ENCODE peak calls at places on chromosomes 2 and 18, in ten cellular contexts. N is Caco-2, S is fibroblast of lung, E is BE2C, F is cardiac muscle cell, G is right lobe of liver, Q is body of pancreas, X is tibial nerve, Z is stomach, B is HFFc6. L is an unnamed sample.

GRCh38 chr2:11865378-11865777 is 118.9 kb downstream of the LPIN1 start:
- DNase-seq in F (no peak), G (no peak), S (no peak), Z (no peak), N (no peak), B (no peak), E (no peak), Q (no peak), X (no peak), L (no peak)

GRCh38 chr18:22221350-22221749 is 52.0 kb downstream of the GATA6 start:
- DNase-seq in X (no peak), Z (no peak), E (no peak), F (no peak), G (no peak), S (no peak), B (no peak), Q (no peak), N (no peak), L (no peak)

GRCh38 chr2:58767833-58768726 is 527.0 kb upstream of the FANCL start:
- DNase-seq in Z (no peak), X (no peak), F (no peak), Q (no peak), E (no peak), G (no peak), N (no peak), B (no peak), S (no peak), L (no peak)

GRCh38 chr18:70044626-70045025 is 97.0 kb upstream of the CD226 start:
- DNase-seq in F (no peak), B (peak), Q (no peak), S (peak), G (no peak), N (no peak), X (no peak), Z (no peak), E (no peak), L (no peak)

GRCh38 chr2:157822993-157823392 is 53.1 kb downstream of the ACVR1 start:
- DNase-seq in Q (no peak), E (no peak), Z (no peak), X (no peak), N (no peak), S (peak), G (no peak), B (no peak), F (no peak), L (no peak)

GRCh38 chr2:158539176-158539895 is 82.6 kb downstream of the PKP4 start:
- DNase-seq in Q (peak), X (no peak), B (peak), F (no peak), E (no peak), N (no peak), G (no peak), Z (no peak), S (peak), L (no peak)

GRCh38 chr18:75123113-75123512 is 85.8 kb downstream of the PTGR3 start:
- DNase-seq in F (no peak), G (no peak), Q (peak), E (no peak), X (no peak), N (no peak), S (no peak), Z (no peak), B (no peak), L (no peak)

GRCh38 chr2:239293450-239294430 is 107.1 kb downstream of the HDAC4 start:
- DNase-seq in N (no peak), E (no peak), G (peak), Q (no peak), Z (no peak), S (no peak), X (peak), B (no peak), F (no peak), L (no peak)

GRCh38 chr18:50192903-50193795 is 1.8 kb downstream of the MYO5B start:
- DNase-seq in X (no peak), N (no peak), Q (peak), Z (peak), E (no peak), S (no peak), F (peak), B (no peak), G (no peak), L (no peak)

GRCh38 chr18:3703732-3704176 is 253.8 kb downstream of the TGIF1 start:
- DNase-seq in Q (peak), Z (peak), X (peak), G (peak), F (peak), N (peak), S (peak), E (peak), B (peak), L (peak)

GRCh38 chr18:68803371-68803770 is 5.5 kb downstream of the CCDC102B start:
- DNase-seq in E (no peak), G (no peak), S (peak), B (peak), Z (peak), X (peak), Q (peak), N (no peak), F (no peak), L (no peak)

GRCh38 chr18:3411327-3411726 is 38.6 kb upstream of the TGIF1 start:
- DNase-seq in Z (no peak), G (no peak), E (no peak), S (no peak), N (no peak), B (no peak), F (no peak), Q (no peak), X (no peak), L (no peak)

GRCh38 chr18:12628706-12629702 is 28.9 kb downstream of the SPIRE1 start:
- DNase-seq in S (peak), Q (no peak), B (peak), Z (no peak), F (no peak), X (no peak), G (no peak), E (no peak), N (no peak), L (no peak)

GRCh38 chr2:7530001-7530400 is 612.8 kb downstream of the RNF144A start:
- DNase-seq in E (no peak), F (no peak), G (no peak), N (no peak), Q (no peak), X (no peak), B (no peak), S (no peak), Z (no peak), L (no peak)

GRCh38 chr18:26656401-26656943 is 108.1 kb upstream of the KCTD1 start:
- DNase-seq in N (no peak), Z (no peak), G (no peak), B (no peak), E (no peak), S (no peak), F (peak), Q (no peak), X (no peak), L (no peak)

GRCh38 chr2:205129531-205129930 is 552.8 kb upstream of the NRP2 start:
- DNase-seq in Z (no peak), F (no peak), B (no peak), S (no peak), Q (no peak), X (no peak), N (no peak), G (no peak), E (no peak), L (no peak)

GRCh38 chr2:205133544-205133943 is 548.8 kb upstream of the NRP2 start:
- DNase-seq in S (peak), Z (no peak), Q (peak), X (peak), B (no peak), E (peak), N (no peak), G (no peak), F (no peak), L (no peak)

DNA sequence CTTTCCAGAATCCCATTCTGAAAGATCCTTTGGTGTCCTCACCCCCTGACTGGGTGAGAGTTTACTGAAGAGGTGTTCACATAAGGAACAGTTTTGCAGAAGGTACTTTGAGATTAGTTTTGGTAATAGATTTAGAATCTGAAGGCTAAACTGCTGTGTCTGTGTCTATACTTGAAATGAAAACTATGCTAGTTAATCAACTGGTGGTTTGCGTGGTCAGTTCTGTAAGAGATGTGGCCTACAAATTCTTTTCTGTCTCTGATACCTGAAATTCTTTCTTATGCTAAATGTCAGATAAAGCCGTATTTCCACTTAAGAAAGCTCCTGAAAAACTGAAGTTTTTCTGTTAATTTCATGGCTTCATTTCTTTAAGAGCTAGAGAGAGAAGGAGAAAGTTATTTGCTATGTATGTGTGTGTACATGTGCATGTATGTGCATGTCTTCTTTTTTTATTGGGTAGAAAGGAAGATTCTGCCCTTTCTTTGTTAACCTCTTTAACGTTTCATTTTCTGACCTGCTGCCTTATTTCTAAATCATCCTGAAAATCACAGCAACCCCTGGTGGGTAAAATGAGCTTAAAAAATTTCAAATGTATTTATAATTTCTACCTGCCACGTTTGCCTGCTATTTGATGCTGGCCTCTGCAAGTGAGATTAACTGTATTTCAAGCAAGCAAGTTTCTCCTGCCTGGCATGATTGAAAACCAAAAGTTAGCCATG is 552.0 kb upstream of the NRP2 start:
- DNase-seq in X (no peak), Z (no peak), Q (no peak), N (no peak), F (no peak), G (no peak), B (no peak), E (no peak), S (no peak), L (no peak)
- TF ChIP-seq CTCF in X (no peak), Z (no peak), Q (no peak), N (no peak), F (no peak), G (no peak), B (no peak), E (peak), S (no peak), L (no peak)

DNA sequence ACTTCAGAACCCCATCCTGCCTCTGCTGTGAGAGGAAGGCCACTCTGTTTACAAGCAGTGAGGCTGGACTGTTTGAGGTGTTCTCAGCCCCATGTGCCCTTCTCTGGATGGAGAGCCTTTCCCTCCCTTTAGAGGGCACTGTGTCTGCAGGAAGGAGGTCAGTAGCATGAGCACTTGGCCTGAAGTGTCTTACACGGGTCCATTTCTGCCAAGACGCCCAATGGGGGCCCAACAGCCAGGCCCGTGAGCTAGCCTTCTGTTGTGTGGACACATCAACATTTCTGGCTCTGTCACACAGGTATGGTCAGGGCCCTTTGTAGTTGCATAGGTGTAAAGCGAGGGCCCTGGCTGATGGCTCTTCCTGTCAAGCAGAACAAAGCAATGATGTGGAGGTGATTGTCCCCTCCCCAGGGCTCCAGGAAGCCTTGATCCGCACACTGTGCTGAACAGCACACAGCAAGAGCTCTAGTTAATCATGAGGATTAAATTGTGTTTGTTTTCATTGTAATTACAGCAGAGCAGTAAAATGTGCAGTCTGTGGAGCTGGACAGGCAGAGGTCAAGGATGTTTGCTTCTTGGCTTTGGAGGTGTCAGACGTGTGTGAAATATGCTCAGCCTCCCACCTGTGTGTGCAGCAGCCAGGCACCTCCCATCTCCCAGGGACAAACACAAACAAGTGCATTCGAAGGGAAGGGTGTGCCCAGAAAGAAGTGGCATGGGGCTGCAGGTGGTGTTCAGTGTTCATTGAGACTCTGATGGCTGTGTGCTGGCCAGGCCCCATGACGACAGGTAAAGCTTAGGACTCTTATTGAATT is 132.1 kb downstream of the SH3RF3 start:
- DNase-seq in X (no peak), Q (peak), E (no peak), B (peak), Z (no peak), G (peak), N (no peak), F (peak), S (no peak), L (no peak)
- TF ChIP-seq CTCF in X (no peak), Q (no peak), E (peak), B (peak), Z (no peak), G (no peak), N (peak), F (peak), S (no peak), L (no peak)

GRCh38 chr2:162343824-162344616 is at the start of gene GCA:
- DNase-seq in F (peak), B (peak), G (peak), S (peak), Z (peak), X (peak), Q (peak), N (peak), E (peak), L (peak)
- TF ChIP-seq CTCF in F (no peak), B (no peak), G (peak), S (no peak), Z (no peak), X (no peak), Q (no peak), N (no peak), E (no peak), L (no peak)

DNA sequence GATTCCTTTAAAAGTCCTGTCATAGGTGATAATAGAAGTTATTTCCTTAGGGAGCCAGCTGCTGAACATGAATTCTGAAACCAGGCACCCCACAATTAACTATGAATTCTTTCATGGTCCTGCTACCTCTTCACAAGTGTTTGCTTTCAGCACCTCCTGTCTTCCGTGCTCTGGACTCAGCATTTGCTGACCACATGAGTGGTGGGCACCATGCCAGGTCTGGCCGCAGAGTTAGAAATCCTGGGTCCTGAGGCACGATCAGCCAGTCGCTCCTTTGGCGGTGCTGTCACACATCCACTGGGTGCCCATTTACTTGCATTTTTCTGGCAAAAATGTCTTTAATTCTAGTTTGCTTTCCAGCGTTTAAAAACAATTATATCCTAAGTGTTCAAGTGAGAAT is 196.3 kb upstream of the PXDN start:
- DNase-seq in Q (peak), N (no peak), X (no peak), Z (no peak), E (peak), G (no peak), B (no peak), F (peak), S (no peak), L (no peak)
- TF ChIP-seq CTCF in Q (no peak), N (no peak), X (no peak), Z (no peak), E (no peak), G (no peak), B (no peak), F (no peak), S (no peak), L (no peak)

GRCh38 chr2:218396688-218397501 is 2.8 kb upstream of the CTDSP1 start:
- DNase-seq in Z (peak), N (peak), F (peak), X (peak), G (peak), E (peak), S (peak), Q (peak), B (peak), L (no peak)

GRCh38 chr2:218399391-218400166 is at the start of gene CTDSP1:
- DNase-seq in N (peak), Z (peak), S (peak), F (peak), Q (peak), B (peak), E (peak), X (peak), G (peak), L (peak)

GRCh38 chr2:218398437-218399390 is 954 bp upstream of the CTDSP1 start:
- DNase-seq in F (peak), B (peak), X (peak), Z (peak), G (peak), S (peak), N (peak), E (peak), Q (peak), L (peak)

GRCh38 chr2:218395826-218396687 is 3.6 kb upstream of the CTDSP1 start:
- DNase-seq in F (peak), B (peak), N (peak), E (peak), Q (peak), S (peak), G (peak), X (peak), Z (peak), L (peak)

GRCh38 chr2:218397502-218398436 is 1.9 kb upstream of the CTDSP1 start:
- DNase-seq in Q (peak), B (peak), N (peak), F (peak), E (peak), G (peak), X (peak), S (peak), Z (peak), L (no peak)
- TF ChIP-seq CTCF in Q (no peak), B (no peak), N (no peak), F (no peak), E (no peak), G (no peak), X (no peak), S (no peak), Z (no peak), L (no peak)